ENCODE peak calls at places on chromosome 20, in six cellular contexts. One of them, this sample, is unnamed.

GRCh38 chr20:45306431-45306982 is at the start of gene RBPJL:
- DNase-seq in WERI-Rb-1: no peak
- DNase-seq in Peyer's patch: no peak
- DNase-seq in GM23338: peak; percentile 77
- DNase-seq in IMR-90: no peak
- DNase-seq in cardiac muscle cell: peak; percentile 14
- DNase-seq in this sample: no peak

GRCh38 chr20:41279546-41280225 is 37.8 kb downstream of the ZHX3 start:
- DNase-seq in WERI-Rb-1: no peak
- DNase-seq in Peyer's patch: no peak
- DNase-seq in GM23338: no peak
- DNase-seq in IMR-90: no peak
- DNase-seq in cardiac muscle cell: no peak
- DNase-seq in this sample: no peak

GRCh38 chr20:34213213-34213612 is 28.0 kb upstream of the ASIP start:
- DNase-seq in WERI-Rb-1: no peak
- DNase-seq in Peyer's patch: no peak
- DNase-seq in GM23338: no peak
- DNase-seq in IMR-90: no peak
- DNase-seq in cardiac muscle cell: no peak
- DNase-seq in this sample: no peak

GRCh38 chr20:56606174-56606945 is 22.7 kb upstream of the TFAP2C start:
- DNase-seq in WERI-Rb-1: no peak
- DNase-seq in Peyer's patch: no peak
- DNase-seq in GM23338: no peak
- DNase-seq in IMR-90: no peak
- DNase-seq in cardiac muscle cell: no peak
- DNase-seq in this sample: peak; percentile 50

GRCh38 chr20:38350879-38351775 is 4.8 kb downstream of the LBP start:
- DNase-seq in WERI-Rb-1: no peak
- DNase-seq in Peyer's patch: peak; percentile 79
- DNase-seq in GM23338: no peak
- DNase-seq in IMR-90: no peak
- DNase-seq in cardiac muscle cell: peak; percentile 7
- DNase-seq in this sample: no peak

GRCh38 chr20:54366669-54367068 is 108.7 kb upstream of the DOK5 start:
- DNase-seq in WERI-Rb-1: no peak
- DNase-seq in Peyer's patch: no peak
- DNase-seq in GM23338: no peak
- DNase-seq in IMR-90: no peak
- DNase-seq in cardiac muscle cell: no peak
- DNase-seq in this sample: no peak

GRCh38 chr20:58710481-58711265 is 18.1 kb downstream of the NPEPL1 start:
- DNase-seq in WERI-Rb-1: no peak
- DNase-seq in Peyer's patch: no peak
- DNase-seq in GM23338: no peak
- DNase-seq in IMR-90: no peak
- DNase-seq in cardiac muscle cell: no peak
- DNase-seq in this sample: no peak

GRCh38 chr20:34549291-34549928 is 9.1 kb upstream of the MAP1LC3A start:
- DNase-seq in WERI-Rb-1: no peak
- DNase-seq in Peyer's patch: no peak
- DNase-seq in GM23338: peak; percentile 93
- DNase-seq in IMR-90: peak; percentile 15
- DNase-seq in cardiac muscle cell: peak; percentile 27
- DNase-seq in this sample: peak; percentile 61

GRCh38 chr20:10329387-10330005 is 104.5 kb downstream of the MKKS start:
- DNase-seq in WERI-Rb-1: no peak
- DNase-seq in Peyer's patch: no peak
- DNase-seq in GM23338: no peak
- DNase-seq in IMR-90: no peak
- DNase-seq in cardiac muscle cell: no peak
- DNase-seq in this sample: no peak

GRCh38 chr20:17228624-17229061 is 1.8 kb downstream of the PCSK2 start:
- DNase-seq in WERI-Rb-1: peak; percentile 63
- DNase-seq in Peyer's patch: no peak
- DNase-seq in GM23338: peak; percentile 67
- DNase-seq in IMR-90: no peak
- DNase-seq in cardiac muscle cell: no peak
- DNase-seq in this sample: no peak

GRCh38 chr20:43579861-43580793 is 10.6 kb upstream of the IFT52 start:
- DNase-seq in WERI-Rb-1: no peak
- DNase-seq in Peyer's patch: no peak
- DNase-seq in GM23338: no peak
- DNase-seq in IMR-90: no peak
- DNase-seq in cardiac muscle cell: peak; percentile 55
- DNase-seq in this sample: no peak

GRCh38 chr20:16701296-16701695 is 28.5 kb upstream of the SNRPB2 start:
- DNase-seq in WERI-Rb-1: peak; percentile 48
- DNase-seq in Peyer's patch: no peak
- DNase-seq in GM23338: peak; percentile 51
- DNase-seq in IMR-90: no peak
- DNase-seq in cardiac muscle cell: peak; percentile 7
- DNase-seq in this sample: peak; percentile 12

DNA sequence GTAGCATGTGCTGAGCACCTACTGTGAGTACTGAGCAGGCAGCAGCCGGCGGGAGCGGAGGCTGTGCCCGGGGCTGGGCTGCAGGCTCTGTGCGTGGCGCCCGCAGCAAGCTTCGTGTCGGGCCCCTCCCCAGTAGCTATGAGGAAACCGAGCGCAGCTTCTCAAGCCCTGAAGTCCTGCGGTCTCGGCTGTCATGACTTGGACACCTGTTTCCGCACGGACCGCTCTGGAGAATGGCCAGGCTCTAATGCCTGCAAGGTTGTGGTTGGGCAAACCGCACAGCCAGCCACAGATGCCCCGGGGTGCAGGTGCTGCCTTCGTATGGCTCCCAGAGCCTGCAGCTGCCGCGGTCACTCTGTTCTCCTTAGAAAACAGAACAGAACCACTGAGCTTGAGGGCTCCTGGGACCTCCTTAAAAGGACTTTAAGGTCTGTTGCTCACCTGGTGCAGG is 33.7 kb downstream of the PYGB start:
- DNase-seq in WERI-Rb-1: peak; percentile 3
- DNase-seq in Peyer's patch: peak; percentile 48
- DNase-seq in GM23338: no peak
- DNase-seq in IMR-90: no peak
- DNase-seq in cardiac muscle cell: no peak
- DNase-seq in this sample: no peak
- H3K4me3 ChIP-seq in WERI-Rb-1: no peak overlapping the region
- H3K4me3 ChIP-seq in Peyer's patch: no peak overlapping the region
- H3K4me3 ChIP-seq in GM23338: no peak overlapping the region
- H3K4me3 ChIP-seq in IMR-90: no peak overlapping the region
- H3K4me3 ChIP-seq in cardiac muscle cell: no peak overlapping the region
- H3K4me3 ChIP-seq in this sample: no peak overlapping the region

DNA sequence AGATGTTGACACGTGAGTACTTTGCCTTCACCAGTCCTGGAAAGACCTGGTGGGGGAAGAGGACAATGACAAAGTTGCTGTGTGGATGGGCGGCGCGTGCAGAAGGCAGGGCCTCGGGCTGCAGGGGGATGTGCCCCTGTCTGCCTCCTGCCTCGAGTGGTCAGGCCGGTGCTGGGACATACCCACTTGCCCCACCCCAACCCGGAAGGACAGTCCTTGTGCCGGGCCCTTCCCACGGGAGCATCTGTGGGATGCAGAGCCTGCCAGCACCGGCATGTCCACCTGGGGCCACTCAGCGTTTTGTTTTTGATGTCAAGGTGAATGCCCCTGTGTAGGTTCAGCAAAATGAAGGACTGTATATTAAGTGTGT is 60.5 kb upstream of the BHLHE23 start:
- DNase-seq in WERI-Rb-1: no peak
- DNase-seq in Peyer's patch: no peak
- DNase-seq in GM23338: no peak
- DNase-seq in IMR-90: no peak
- DNase-seq in cardiac muscle cell: no peak
- DNase-seq in this sample: no peak
- H3K27me3 ChIP-seq in WERI-Rb-1: peaks cover under 1% of the 10 kb centered on the region
- H3K27me3 ChIP-seq in Peyer's patch: peaks cover 14% of the 10 kb centered on the region
- H3K27me3 ChIP-seq in GM23338: peaks cover 12% of the 10 kb centered on the region
- H3K27me3 ChIP-seq in IMR-90: peaks cover 17% of the 10 kb centered on the region
- H3K27me3 ChIP-seq in cardiac muscle cell: peaks cover 22% of the 10 kb centered on the region
- H3K27me3 ChIP-seq in this sample: no peaks in the 10 kb centered on the region

GRCh38 chr20:46545827-46546138 is 4.7 kb downstream of the OCSTAMP start:
- DNase-seq in WERI-Rb-1: no peak
- DNase-seq in Peyer's patch: no peak
- DNase-seq in GM23338: no peak
- DNase-seq in IMR-90: no peak
- DNase-seq in cardiac muscle cell: no peak
- DNase-seq in this sample: no peak

GRCh38 chr20:46545077-46545826 is 5.2 kb downstream of the OCSTAMP start:
- DNase-seq in WERI-Rb-1: no peak
- DNase-seq in Peyer's patch: no peak
- DNase-seq in GM23338: no peak
- DNase-seq in IMR-90: peak; percentile 21
- DNase-seq in cardiac muscle cell: peak; percentile 59
- DNase-seq in this sample: peak; percentile 5

GRCh38 chr20:46543959-46544358 is 6.5 kb downstream of the OCSTAMP start:
- DNase-seq in WERI-Rb-1: no peak
- DNase-seq in Peyer's patch: no peak
- DNase-seq in GM23338: no peak
- DNase-seq in IMR-90: no peak
- DNase-seq in cardiac muscle cell: no peak
- DNase-seq in this sample: no peak

GRCh38 chr20:46543033-46543432 is 7.4 kb downstream of the OCSTAMP start:
- DNase-seq in WERI-Rb-1: no peak
- DNase-seq in Peyer's patch: no peak
- DNase-seq in GM23338: no peak
- DNase-seq in IMR-90: no peak
- DNase-seq in cardiac muscle cell: no peak
- DNase-seq in this sample: no peak

GRCh38 chr20:46544576-46544975 is 5.9 kb downstream of the OCSTAMP start:
- DNase-seq in WERI-Rb-1: no peak
- DNase-seq in Peyer's patch: no peak
- DNase-seq in GM23338: no peak
- DNase-seq in IMR-90: peak; percentile 8
- DNase-seq in cardiac muscle cell: peak; percentile 38
- DNase-seq in this sample: peak; percentile 4
- TF ChIP-seq CTCF in WERI-Rb-1: no peak
- TF ChIP-seq CTCF in Peyer's patch: no peak
- TF ChIP-seq CTCF in GM23338: peak; percentile 17
- TF ChIP-seq CTCF in IMR-90: no peak
- TF ChIP-seq CTCF in cardiac muscle cell: no peak
- TF ChIP-seq CTCF in this sample: no peak

DNA sequence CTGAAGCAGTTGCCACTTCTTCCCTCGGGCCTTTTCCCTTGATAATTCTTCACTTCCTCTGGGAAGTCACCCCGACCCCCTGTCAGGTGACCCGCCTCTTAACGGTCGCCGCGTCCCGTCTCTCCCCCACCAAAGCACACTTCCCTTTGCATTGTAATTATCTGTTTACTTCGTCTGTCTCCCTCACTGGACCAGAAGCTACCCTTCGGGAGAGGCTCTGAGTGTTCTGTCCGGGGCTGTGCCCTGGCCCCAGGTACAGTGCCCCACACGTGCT is 771 bp upstream of the SNAI1 start:
- DNase-seq in WERI-Rb-1: no peak
- DNase-seq in Peyer's patch: no peak
- DNase-seq in GM23338: no peak
- DNase-seq in IMR-90: no peak
- DNase-seq in cardiac muscle cell: no peak
- DNase-seq in this sample: no peak
- H3K4me3 ChIP-seq in WERI-Rb-1: peak overlapping the region; percentile 45
- H3K4me3 ChIP-seq in Peyer's patch: peak overlapping the region; percentile 56
- H3K4me3 ChIP-seq in GM23338: peak overlapping the region; percentile 90
- H3K4me3 ChIP-seq in IMR-90: no peak overlapping the region
- H3K4me3 ChIP-seq in cardiac muscle cell: no peak overlapping the region
- H3K4me3 ChIP-seq in this sample: no peak overlapping the region

DNA sequence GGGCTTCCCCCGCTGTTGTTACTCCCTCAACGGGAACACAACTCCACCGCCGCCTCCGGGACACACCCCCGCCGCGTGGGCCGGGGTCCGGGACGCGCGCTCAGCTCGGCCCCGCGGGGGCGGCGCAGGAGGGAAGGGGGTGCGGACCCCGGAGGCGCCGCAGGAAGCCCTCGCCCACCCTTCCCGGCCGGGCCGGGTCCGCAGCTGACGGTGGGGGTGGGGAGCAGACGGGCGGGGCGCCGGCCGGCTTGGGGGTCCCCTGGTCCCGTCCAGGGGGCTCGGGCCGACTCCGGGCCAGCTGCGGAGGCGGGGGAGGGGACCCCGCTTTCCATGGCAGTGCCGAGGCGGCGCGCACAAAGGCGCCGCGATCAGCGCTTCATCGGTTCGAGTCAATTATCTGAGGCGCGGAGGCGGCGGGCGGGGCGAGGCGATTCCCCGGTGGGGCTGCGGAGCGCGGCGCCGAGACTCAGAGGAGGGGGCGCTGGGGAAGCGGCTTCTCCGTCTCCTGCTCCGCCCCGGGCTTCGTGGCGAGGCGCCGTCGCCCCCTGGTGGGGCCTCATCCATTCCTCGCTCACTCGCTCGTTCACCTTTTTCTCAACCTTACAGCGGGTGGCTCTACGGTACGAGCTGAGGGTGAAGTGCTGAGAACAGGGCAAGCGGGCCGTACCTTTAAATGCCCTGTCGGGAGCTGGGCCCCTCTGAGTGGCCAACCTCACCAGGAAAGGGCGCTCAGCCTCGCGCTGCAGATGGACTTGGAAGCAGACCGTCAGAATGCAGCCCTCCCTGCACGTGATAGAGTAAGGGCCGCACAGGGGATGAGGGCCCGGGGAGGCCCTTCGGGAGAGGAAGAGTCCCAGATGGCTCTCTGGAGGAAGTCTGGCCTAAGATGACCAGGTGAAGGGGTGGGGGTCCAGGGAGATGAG is 40.0 kb downstream of the SLC52A3 start:
- DNase-seq in WERI-Rb-1: peak; percentile 89
- DNase-seq in Peyer's patch: no peak
- DNase-seq in GM23338: peak; percentile 92
- DNase-seq in IMR-90: peak; percentile 18
- DNase-seq in cardiac muscle cell: peak; percentile 44
- DNase-seq in this sample: peak; percentile 7
- H3K27me3 ChIP-seq in WERI-Rb-1: no peaks in the 10 kb centered on the region
- H3K27me3 ChIP-seq in Peyer's patch: peaks cover 18% of the 10 kb centered on the region
- H3K27me3 ChIP-seq in GM23338: peaks cover 27% of the 10 kb centered on the region
- H3K27me3 ChIP-seq in IMR-90: peaks cover 43% of the 10 kb centered on the region
- H3K27me3 ChIP-seq in cardiac muscle cell: peaks cover 26% of the 10 kb centered on the region
- H3K27me3 ChIP-seq in this sample: peaks cover 9% of the 10 kb centered on the region

This sample was measured in bronchial epithelial cell.